ENCODE peak calls at places on chromosome 22, in four cellular contexts. W is skeletal muscle cell; L is stimulated activated CD4-positive, alpha-beta T cell treated with anti-CD3 and anti-CD28 coated beads, Interleukin-12 subunit alpha, Interleukin-12 subunit beta, amount 100 ng/mL, for 24 hours; Z is left kidney. H is an unnamed sample.

GRCh38 chr22:27046126-27046525 is 388.7 kb downstream of the MIAT start:
- DNase-seq in W (no peak), L (no peak), Z (no peak), H (no peak)

GRCh38 chr22:17727244-17727892 is 46.9 kb downstream of the BID start:
- DNase-seq in W (no peak), L (no peak), Z (no peak), H (no peak)

GRCh38 chr22:20566420-20567260 is 59.2 kb downstream of the MED15 start:
- DNase-seq in W (peak; percentile 52), L (peak; percentile 37), Z (no peak), H (no peak)

GRCh38 chr22:48054596-48054995 is 1292.1 kb downstream of the TBC1D22A start:
- DNase-seq in W (no peak), L (no peak), Z (no peak), H (no peak)

GRCh38 chr22:45880732-45881523 is 96.0 kb downstream of the WNT7B start:
- DNase-seq in W (no peak), L (no peak), Z (peak; percentile 69), H (no peak)

GRCh38 chr22:20916916-20917810 is at the start of gene CRKL:
- DNase-seq in W (peak; percentile 91), L (peak; percentile 91), Z (peak; percentile 99), H (peak; percentile 89)

GRCh38 chr22:23536821-23537345 is 43.2 kb downstream of the IGLL1 start:
- DNase-seq in W (no peak), L (no peak), Z (no peak), H (no peak)

GRCh38 chr22:48690583-48691317 is 1136.9 kb downstream of the BRD1 start:
- DNase-seq in W (no peak), L (no peak), Z (no peak), H (no peak)

GRCh38 chr22:47596176-47596690 is 833.8 kb downstream of the TBC1D22A start:
- DNase-seq in W (no peak), L (no peak), Z (no peak), H (no peak)

GRCh38 chr22:50186181-50186731 is 543 bp downstream of the TRABD start:
- DNase-seq in W (no peak), L (no peak), Z (no peak), H (no peak)

H was measured in stimulated activated CD8-positive, alpha-beta memory T cell treated with anti-CD3 and anti-CD28 coated beads, Interleukin-2, amount 100 ng/mL, for 48 hours.